ENCODE peak calls at places on chromosomes 4 and X, in seven cellular contexts. W is hypothalamus; V is stimulated activated CD4-positive, alpha-beta T cell treated with anti-CD3 and anti-CD28 coated beads, Interleukin-15, amount 100 ng/mL, for 24 hours; Q is left ventricle myocardium inferior; P is posterior cingulate gyrus; Z is naive B cell; R is esophagus squamous epithelium. B is an unnamed sample.

GRCh38 chr4:7266525-7267292 is 74.4 kb downstream of the SORCS2 start:
- DNase-seq in Z (no peak), V (no peak), P (no peak), W (no peak), R (no peak), Q (no peak), B (no peak)

GRCh38 chr4:184011810-184012209 is 106.7 kb downstream of the STOX2 start:
- DNase-seq in Z (no peak), R (no peak), V (no peak), Q (no peak), W (no peak), P (no peak), B (no peak)

GRCh38 chrX:45771560-45772340 is 571.1 kb upstream of the DIPK2B start:
- DNase-seq in R (no peak), Q (peak), P (no peak), V (peak), W (no peak), Z (peak), B (no peak)

GRCh38 chrX:1582686-1583437 is 8.5 kb upstream of the AKAP17A start:
- DNase-seq in P (no peak), W (no peak), V (peak), Q (no peak), R (no peak), Z (no peak), B (no peak)

GRCh38 chr4:181792641-181793612 is 450.3 kb upstream of the TENM3 start:
- DNase-seq in R (no peak), V (no peak), W (no peak), P (no peak), Q (no peak), Z (no peak), B (no peak)

GRCh38 chr4:144712775-144713174 is 66.8 kb downstream of the HHIP start:
- DNase-seq in V (no peak), Z (no peak), R (no peak), W (no peak), Q (no peak), P (no peak), B (no peak)

GRCh38 chr4:124111411-124111810 is 601.1 kb downstream of the ANKRD50 start:
- DNase-seq in V (no peak), W (no peak), P (no peak), R (no peak), Z (no peak), Q (no peak), B (no peak)

GRCh38 chr4:172996571-172997216 is 171.9 kb upstream of the GALNT7 start:
- DNase-seq in P (no peak), Q (no peak), R (no peak), Z (no peak), V (no peak), W (no peak), B (no peak)

GRCh38 chr4:128707864-128708263 is 101.6 kb upstream of the JADE1 start:
- DNase-seq in Q (no peak), R (no peak), Z (no peak), V (no peak), P (no peak), W (no peak), B (no peak)

GRCh38 chrX:153828308-153828707 is 2.0 kb downstream of the PDZD4 start:
- DNase-seq in V (no peak), Q (no peak), W (no peak), P (no peak), R (no peak), Z (no peak), B (no peak)

GRCh38 chr4:81131066-81131465 is 84.0 kb downstream of the PRKG2 start:
- DNase-seq in V (no peak), W (no peak), Q (no peak), Z (no peak), R (no peak), P (no peak), B (no peak)

GRCh38 chr4:38157592-38157991 is 197.4 kb downstream of the PTTG2 start:
- DNase-seq in V (no peak), P (no peak), Z (no peak), R (no peak), Q (no peak), W (no peak), B (no peak)

GRCh38 chrX:119067023-119067739 is 5.6 kb upstream of the CT47C1 start:
- DNase-seq in Q (peak), P (peak), Z (peak), W (no peak), R (no peak), V (peak), B (no peak)

GRCh38 chrX:103607385-103608304 is at the start of gene TCEAL3:
- DNase-seq in Z (peak), V (peak), Q (peak), W (peak), R (peak), P (peak), B (no peak)

GRCh38 chr4:1216869-1217294 is 32.0 kb downstream of the CTBP1 start:
- DNase-seq in R (no peak), P (no peak), W (no peak), Q (no peak), Z (peak), V (peak), B (no peak)

GRCh38 chrX:48492293-48492910 is 16.4 kb upstream of the PORCN start:
- DNase-seq in R (no peak), W (no peak), V (no peak), Q (no peak), P (no peak), Z (no peak), B (no peak)

GRCh38 chrX:39137363-39137954 is 336.2 kb downstream of the MID1IP1 start:
- DNase-seq in W (no peak), V (no peak), P (no peak), R (no peak), Z (no peak), Q (no peak), B (no peak)

GRCh38 chr4:8585186-8585585 is 5.0 kb downstream of the GPR78 start:
- DNase-seq in Z (no peak), Q (no peak), V (no peak), W (no peak), P (no peak), R (no peak), B (no peak)

GRCh38 chr4:118729287-118730286 is 44.4 kb downstream of the METTL14 start:
- DNase-seq in W (no peak), V (no peak), Q (no peak), P (no peak), R (no peak), Z (no peak), B (no peak)

GRCh38 chrX:14027511-14028019 is 2.1 kb downstream of the GEMIN8 start:
- DNase-seq in P (no peak), Q (no peak), Z (no peak), W (no peak), R (no peak), V (no peak), B (no peak)

GRCh38 chr4:46908148-46908547 is 897 bp downstream of the COX7B2 start:
- DNase-seq in V (no peak), Z (no peak), P (no peak), Q (no peak), R (no peak), W (no peak), B (no peak)

GRCh38 chr4:20248155-20248558 is 3.5 kb upstream of the SLIT2 start:
- DNase-seq in R (no peak), Z (no peak), W (no peak), P (no peak), Q (no peak), V (no peak), B (peak)

GRCh38 chr4:136412708-136413107 is 1119.6 kb downstream of the PCDH18 start:
- DNase-seq in V (no peak), Z (no peak), W (no peak), R (no peak), Q (no peak), P (no peak), B (no peak)

GRCh38 chrX:30957753-30958152 is 68.7 kb upstream of the TAB3 start:
- DNase-seq in W (no peak), Z (no peak), P (no peak), R (no peak), Q (no peak), V (no peak), B (no peak)

GRCh38 chr4:37648084-37648817 is 37.9 kb downstream of the RELL1 start:
- DNase-seq in Z (no peak), P (no peak), V (no peak), W (no peak), R (no peak), Q (peak), B (no peak)

B was measured in SK-N-MC.